ENCODE peak calls at places on chromosomes 12 and 14, in six cellular contexts. Z is GM12878, E is A549, A is HepG2, V is K562, K is endothelial cell of umbilical vein. S is an unnamed sample.

GRCh38 chr12:57461904-57462306 is 2.3 kb downstream of the GLI1 start:
- DNase-seq in Z (no peak), E (no peak), A (no peak), V (no peak), K (no peak), S (peak)

GRCh38 chr14:23067847-23068791 is 10.8 kb upstream of the CDH24 start:
- DNase-seq in Z (no peak), E (no peak), A (no peak), V (no peak), K (no peak), S (no peak)

GRCh38 chr12:57485695-57486094 is 2.2 kb upstream of the MARS1 start:
- DNase-seq in Z (no peak), E (no peak), A (no peak), V (no peak), K (no peak), S (no peak)

GRCh38 chr14:105857223-105857815 is 330.9 kb downstream of the TMEM121 start:
- DNase-seq in Z (no peak), E (no peak), A (no peak), V (no peak), K (no peak), S (no peak)

GRCh38 chr14:59017285-59017965 is 171.0 kb upstream of the DAAM1 start:
- DNase-seq in Z (no peak), E (no peak), A (no peak), V (no peak), K (no peak), S (no peak)

GRCh38 chr14:24712909-24713308 is 78.9 kb upstream of the GZMB start:
- DNase-seq in Z (no peak), E (no peak), A (no peak), V (no peak), K (no peak), S (no peak)

GRCh38 chr14:23640524-23641141 is 4.5 kb downstream of the DHRS2 start:
- DNase-seq in Z (no peak), E (no peak), A (peak), V (no peak), K (no peak), S (no peak)

GRCh38 chr14:60722836-60723217 is 1.3 kb downstream of the SIX4 start:
- DNase-seq in Z (no peak), E (peak), A (no peak), V (peak), K (peak), S (no peak)

GRCh38 chr12:65296503-65297265 is 18.2 kb downstream of the MSRB3 start:
- DNase-seq in Z (no peak), E (no peak), A (no peak), V (no peak), K (no peak), S (no peak)

GRCh38 chr14:101174980-101175606 is 271.6 kb upstream of the RTL1 start:
- DNase-seq in Z (no peak), E (no peak), A (no peak), V (no peak), K (no peak), S (no peak)

GRCh38 chr12:70549340-70550179 is 87.7 kb downstream of the PTPRB start:
- DNase-seq in Z (no peak), E (peak), A (peak), V (no peak), K (peak), S (no peak)

GRCh38 chr12:7937867-7938506 is 2.0 kb upstream of the SLC2A3 start:
- DNase-seq in Z (no peak), E (peak), A (no peak), V (peak), K (peak), S (peak)

GRCh38 chr12:51323966-51324895 is at the start of gene BIN2:
- DNase-seq in Z (no peak), E (no peak), A (no peak), V (no peak), K (no peak), S (peak)

GRCh38 chr14:92351750-92352149 is 28.8 kb downstream of the SLC24A4 start:
- DNase-seq in Z (no peak), E (no peak), A (no peak), V (no peak), K (no peak), S (no peak)

GRCh38 chr14:51602176-51602759 is 49.4 kb upstream of the FRMD6 start:
- DNase-seq in Z (no peak), E (no peak), A (no peak), V (no peak), K (no peak), S (no peak)

GRCh38 chr12:2266666-2267623 is 214.2 kb downstream of the CACNA1C start:
- DNase-seq in Z (no peak), E (no peak), A (peak), V (no peak), K (no peak), S (no peak)

GRCh38 chr14:58863576-58864345 is 226.0 kb downstream of the DACT1 start:
- DNase-seq in Z (no peak), E (no peak), A (no peak), V (no peak), K (no peak), S (no peak)

GRCh38 chr12:4355843-4356327 is 23.6 kb downstream of the FGF23 start:
- DNase-seq in Z (no peak), E (peak), A (peak), V (peak), K (peak), S (peak)

GRCh38 chr12:87848248-87848868 is 180.8 kb downstream of the C12orf50 start:
- DNase-seq in Z (peak), E (peak), A (peak), V (peak), K (peak), S (peak)

GRCh38 chr12:97568336-97569180 is 106.0 kb downstream of the RMST start:
- DNase-seq in Z (no peak), E (peak), A (peak), V (no peak), K (no peak), S (no peak)

GRCh38 chr12:124786065-124786964 is 77.3 kb downstream of the SCARB1 start:
- DNase-seq in Z (no peak), E (peak), A (no peak), V (no peak), K (peak), S (no peak)

GRCh38 chr12:2794261-2794735 is 472 bp upstream of the FKBP4 start:
- DNase-seq in Z (no peak), E (no peak), A (no peak), V (no peak), K (no peak), S (no peak)

GRCh38 chr12:70849265-70849960 is 71.1 kb downstream of the PTPRR start:
- DNase-seq in Z (no peak), E (peak), A (peak), V (peak), K (peak), S (peak)

GRCh38 chr12:55996715-55997534 is at the start of gene SUOX:
- DNase-seq in Z (peak), E (peak), A (peak), V (peak), K (peak), S (peak)

GRCh38 chr14:54815531-54815930 is 87.1 kb downstream of the GCH1 start:
- DNase-seq in Z (no peak), E (no peak), A (no peak), V (no peak), K (no peak), S (no peak)

GRCh38 chr12:101209319-101210302 is at the start of gene SLC5A8:
- DNase-seq in Z (no peak), E (no peak), A (no peak), V (no peak), K (no peak), S (no peak)

GRCh38 chr12:70178038-70178437 is 65.2 kb upstream of the CNOT2 start:
- DNase-seq in Z (no peak), E (no peak), A (no peak), V (no peak), K (peak), S (no peak)

GRCh38 chr14:105490318-105490571 is 801 bp upstream of the TEDC1 start:
- DNase-seq in Z (no peak), E (no peak), A (no peak), V (no peak), K (no peak), S (no peak)

GRCh38 chr12:104282109-104282508 is 21.4 kb upstream of the EID3 start:
- DNase-seq in Z (no peak), E (no peak), A (no peak), V (peak), K (no peak), S (no peak)

DNA sequence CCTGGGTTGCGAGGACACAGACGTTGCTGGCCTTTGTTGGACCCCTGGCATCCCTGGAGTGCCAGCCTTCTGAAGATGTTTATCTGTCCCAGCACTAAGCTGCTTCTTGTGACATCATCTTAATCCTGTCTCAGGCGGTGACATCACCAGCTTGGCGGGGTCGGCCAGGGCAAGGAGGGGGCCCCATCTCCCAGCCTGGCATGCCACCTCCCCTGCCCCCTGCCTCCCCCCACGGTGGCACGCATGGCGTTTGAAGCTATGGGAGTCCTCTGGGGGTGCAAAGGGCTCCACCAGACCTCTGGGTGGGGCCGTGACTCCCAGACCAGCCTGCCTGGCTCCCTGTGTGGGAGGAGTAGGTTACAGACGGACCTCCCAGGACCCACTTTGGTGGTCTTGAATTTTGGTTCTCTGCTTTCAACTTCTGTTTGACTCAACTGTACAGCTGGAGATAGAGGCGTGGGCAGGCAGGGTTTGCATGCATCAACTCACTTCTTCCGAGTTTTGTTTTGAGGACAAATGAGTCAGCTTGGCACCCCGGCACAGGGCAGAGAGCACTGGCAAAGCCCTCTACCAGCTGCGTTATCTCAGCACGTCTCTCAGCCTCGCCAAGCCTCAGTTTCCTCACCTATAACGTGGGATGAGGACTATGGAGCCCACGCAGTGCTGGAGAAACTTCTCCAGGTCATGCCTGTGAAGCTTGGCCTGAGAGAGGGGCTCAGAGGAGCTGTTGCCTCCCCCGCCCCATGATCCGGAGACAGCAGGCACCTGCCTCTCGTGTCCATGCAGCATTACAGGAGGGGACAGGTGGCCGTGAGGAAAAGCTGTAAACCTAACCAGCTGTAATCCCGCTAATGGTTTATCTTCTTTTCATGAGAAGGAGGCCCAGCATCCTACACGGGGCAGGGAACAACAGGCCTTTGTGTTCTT is 38.8 kb upstream of the EML1 start:
- DNase-seq in Z (no peak), E (no peak), A (no peak), V (no peak), K (peak), S (no peak)
- TF ChIP-seq MAX in Z (no peak), E (no peak), A (no peak), V (no peak), K (no peak), S (no peak)

GRCh38 chr12:121916719-121917118 is 1.7 kb upstream of the CFAP251 start:
- DNase-seq in Z (no peak), E (peak), A (no peak), V (no peak), K (peak), S (no peak)
- TF ChIP-seq CTCF in Z (peak), E (peak), A (peak), V (no peak), K (peak), S (no peak)

GRCh38 chr12:16984484-16984883 is 378.5 kb upstream of the LMO3 start:
- DNase-seq in Z (no peak), E (peak), A (no peak), V (no peak), K (no peak), S (peak)
- TF ChIP-seq MYC in Z (no peak), E (no peak), A (no peak), V (no peak), K (no peak), S (no peak)

GRCh38 chr12:83826112-83826511 is 1086.5 kb downstream of the SLC6A15 start:
- DNase-seq in Z (no peak), E (peak), A (no peak), V (peak), K (peak), S (peak)
- TF ChIP-seq MAX in Z (no peak), E (no peak), A (no peak), V (no peak), K (no peak), S (no peak)

DNA sequence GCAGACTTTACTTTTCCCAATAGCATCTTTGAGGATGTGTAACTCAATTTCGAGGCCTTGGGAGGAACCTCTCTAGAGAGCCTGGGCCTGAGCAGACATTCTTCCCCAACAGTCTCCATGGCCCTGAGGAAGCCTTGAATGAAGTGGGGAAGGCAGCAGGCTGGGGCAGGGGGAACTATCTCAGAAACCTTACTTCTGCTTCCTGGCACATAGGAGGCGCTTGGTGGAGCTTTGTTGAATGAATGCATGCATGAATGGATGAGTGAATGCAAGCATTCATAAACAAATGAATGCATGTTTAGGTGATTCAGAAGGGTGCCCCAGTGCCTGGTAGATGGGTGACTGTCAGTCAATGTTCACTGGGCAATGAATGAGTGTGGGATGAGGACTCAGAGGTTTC is 58.3 kb downstream of the GALNT16 start:
- DNase-seq in Z (no peak), E (no peak), A (no peak), V (no peak), K (no peak), S (no peak)
- TF ChIP-seq CTCF in Z (no peak), E (no peak), A (no peak), V (no peak), K (no peak), S (no peak)

GRCh38 chr14:97924922-97925613 is 1127.9 kb downstream of the VRK1 start:
- DNase-seq in Z (no peak), E (no peak), A (no peak), V (no peak), K (no peak), S (no peak)
- TF ChIP-seq MYC in Z (no peak), E (no peak), A (no peak), V (no peak), K (no peak), S (no peak)

GRCh38 chr12:106135075-106135474 is 3.7 kb downstream of the NUAK1 start:
- DNase-seq in Z (no peak), E (no peak), A (no peak), V (no peak), K (no peak), S (no peak)

GRCh38 chr12:106135781-106136180 is 3.0 kb downstream of the NUAK1 start:
- DNase-seq in Z (no peak), E (peak), A (no peak), V (no peak), K (peak), S (no peak)

GRCh38 chr12:106133136-106134087 is 5.3 kb downstream of the NUAK1 start:
- DNase-seq in Z (no peak), E (peak), A (no peak), V (no peak), K (no peak), S (no peak)

GRCh38 chr12:106136263-106136662 is 2.5 kb downstream of the NUAK1 start:
- DNase-seq in Z (no peak), E (peak), A (peak), V (peak), K (peak), S (peak)

DNA sequence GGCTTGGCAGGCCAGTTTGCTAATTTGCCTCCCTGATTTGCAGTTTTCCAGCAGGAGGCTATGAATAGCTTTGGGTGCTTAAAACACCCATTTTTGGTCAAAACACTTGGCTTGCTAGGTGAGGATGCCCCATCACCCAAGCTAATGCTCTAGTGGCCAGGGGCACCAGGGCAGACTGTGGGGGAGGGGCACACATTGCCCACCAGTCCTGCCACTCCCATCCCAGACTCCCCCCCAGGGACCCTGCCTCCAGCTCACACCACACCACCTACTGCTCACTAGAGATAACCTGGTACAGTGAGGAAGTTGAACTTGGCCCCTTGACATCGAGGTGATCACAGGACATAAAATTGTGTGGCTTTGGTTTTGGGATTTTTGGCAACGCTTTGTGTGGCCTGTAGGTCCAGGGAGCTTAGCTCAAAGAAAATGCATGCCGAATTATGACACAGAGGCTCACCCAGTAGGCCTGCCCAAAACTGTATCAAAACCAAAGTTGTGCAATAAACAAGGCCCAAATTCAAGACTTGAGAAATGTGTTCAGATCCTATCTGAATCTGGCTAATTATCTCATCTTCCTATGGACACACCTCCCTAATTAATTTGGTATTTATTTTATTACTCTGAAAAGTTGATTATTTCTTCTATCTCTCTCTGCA is 4.3 kb downstream of the NUAK1 start:
- DNase-seq in Z (no peak), E (no peak), A (no peak), V (no peak), K (no peak), S (no peak)
- TF ChIP-seq MAX in Z (no peak), E (peak), A (no peak), V (no peak), K (no peak), S (no peak)

DNA sequence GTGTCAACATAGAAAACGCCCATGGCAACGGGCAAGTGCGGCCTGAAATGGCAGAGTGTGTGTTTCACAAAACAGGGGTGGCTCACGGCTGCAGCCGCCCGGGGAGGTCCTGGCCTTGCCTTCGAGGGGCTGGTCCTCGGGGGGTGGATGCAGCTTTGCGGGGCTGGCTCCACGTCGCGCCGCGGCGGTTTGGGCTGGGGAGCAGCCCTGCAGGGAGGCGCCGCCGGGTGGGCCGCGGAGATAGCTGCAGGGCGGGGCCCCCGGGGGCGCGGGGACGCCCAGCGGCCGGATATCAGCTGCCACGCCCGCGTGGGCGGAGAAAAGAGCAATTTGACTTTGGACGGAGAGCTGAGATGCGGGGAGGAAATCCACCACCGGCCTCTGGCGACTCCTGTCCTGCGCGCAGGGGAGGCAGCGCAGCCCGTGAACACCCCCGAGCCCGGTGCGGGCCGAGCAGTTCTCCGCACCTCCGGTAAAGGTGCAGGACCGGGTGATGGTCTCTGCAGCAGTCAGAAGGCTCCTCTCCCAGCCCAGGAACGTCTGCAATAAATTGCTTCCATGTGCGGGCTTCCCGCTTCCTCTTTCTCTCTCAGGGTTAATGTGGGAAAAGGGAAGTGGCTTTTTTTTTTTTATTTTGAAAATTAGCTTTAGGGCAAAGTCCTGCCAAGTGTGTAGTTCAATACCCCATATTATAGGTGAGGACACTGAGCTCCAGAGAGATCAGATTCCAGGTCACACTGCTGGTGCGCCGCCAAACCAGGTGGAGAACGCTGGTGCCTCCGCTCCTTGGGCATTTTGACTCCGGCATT is 110.5 kb downstream of the ARF6 start:
- DNase-seq in Z (peak), E (peak), A (peak), V (peak), K (peak), S (peak)
- TF ChIP-seq CTCF in Z (peak), E (no peak), A (peak), V (no peak), K (no peak), S (no peak)